ENCODE peak calls at places on chromosome 9, in four cellular contexts. K, F, Y and V are unnamed samples.

GRCh38 chr9:104494808-104495207 is 9.3 kb upstream of the OR13F1 start:
- DNase-seq in K (no peak), F (no peak), Y (no peak), V (peak)

GRCh38 chr9:125785187-125785840 is 38.1 kb downstream of the PBX3 start:
- DNase-seq in K (no peak), F (no peak), Y (no peak), V (no peak)

GRCh38 chr9:761155-761792 is 80.2 kb upstream of the DMRT1 start:
- DNase-seq in K (peak), F (no peak), Y (no peak), V (no peak)

GRCh38 chr9:79667716-79668458 is 96.1 kb downstream of the TLE4 start:
- DNase-seq in K (no peak), F (no peak), Y (no peak), V (no peak)

GRCh38 chr9:31323726-31324444 is 1060.6 kb upstream of the ACO1 start:
- DNase-seq in K (no peak), F (no peak), Y (no peak), V (peak)

GRCh38 chr9:4365055-4365454 is 65.2 kb upstream of the GLIS3 start:
- DNase-seq in K (no peak), F (no peak), Y (no peak), V (no peak)

GRCh38 chr9:107810493-107810931 is 320.9 kb upstream of the KLF4 start:
- DNase-seq in K (peak), F (no peak), Y (no peak), V (no peak)

GRCh38 chr9:14846871-14847311 is 63.3 kb downstream of the FREM1 start:
- DNase-seq in K (peak), F (peak), Y (peak), V (peak)

GRCh38 chr9:130993303-130994030 is 15.5 kb upstream of the LAMC3 start:
- DNase-seq in K (no peak), F (no peak), Y (no peak), V (no peak)

GRCh38 chr9:88945636-88946333 is 45.5 kb upstream of the S1PR3 start:
- DNase-seq in K (no peak), F (no peak), Y (no peak), V (no peak)

GRCh38 chr9:111857555-111858211 is 38.9 kb upstream of the UGCG start:
- DNase-seq in K (no peak), F (no peak), Y (no peak), V (no peak)

GRCh38 chr9:6239048-6239461 is 23.4 kb downstream of the IL33 start:
- DNase-seq in K (peak), F (no peak), Y (no peak), V (no peak)

GRCh38 chr9:88730780-88731179 is 195.8 kb downstream of the NXNL2 start:
- DNase-seq in K (no peak), F (no peak), Y (no peak), V (no peak)

GRCh38 chr9:13750061-13750460 is 470.6 kb upstream of the MPDZ start:
- DNase-seq in K (peak), F (no peak), Y (no peak), V (no peak)

GRCh38 chr9:128139621-128140020 is 9.6 kb upstream of the LCN2 start:
- DNase-seq in K (no peak), F (no peak), Y (no peak), V (no peak)

GRCh38 chr9:136971746-136972145 is 5.6 kb upstream of the PTGDS start:
- DNase-seq in K (no peak), F (no peak), Y (no peak), V (no peak)

GRCh38 chr9:38713426-38713825 is 6.5 kb downstream of the FAM240B start:
- DNase-seq in K (peak), F (no peak), Y (no peak), V (no peak)

GRCh38 chr9:4541281-4541680 is 51.0 kb downstream of the SLC1A1 start:
- DNase-seq in K (no peak), F (no peak), Y (no peak), V (no peak)

GRCh38 chr9:4260661-4261060 is 39.2 kb downstream of the GLIS3 start:
- DNase-seq in K (no peak), F (no peak), Y (no peak), V (no peak)

GRCh38 chr9:17807670-17808282 is 228.9 kb downstream of the SH3GL2 start:
- DNase-seq in K (no peak), F (no peak), Y (no peak), V (peak)

GRCh38 chr9:129352157-129352870 is 174.3 kb upstream of the IER5L start:
- DNase-seq in K (no peak), F (peak), Y (peak), V (peak)

GRCh38 chr9:110446171-110446570 is 108.5 kb upstream of the TXNDC8 start:
- DNase-seq in K (peak), F (no peak), Y (no peak), V (peak)
- H3K9ac ChIP-seq in K (no peak), F (no peak), Y (no peak), V (no peak)

GRCh38 chr9:94082553-94082952 is 1.7 kb upstream of the PTPDC1 start:
- DNase-seq in K (no peak), F (no peak), Y (no peak), V (no peak)
- H4K5ac ChIP-seq in K (no peak), F (no peak), Y (no peak), V (no peak)

DNA sequence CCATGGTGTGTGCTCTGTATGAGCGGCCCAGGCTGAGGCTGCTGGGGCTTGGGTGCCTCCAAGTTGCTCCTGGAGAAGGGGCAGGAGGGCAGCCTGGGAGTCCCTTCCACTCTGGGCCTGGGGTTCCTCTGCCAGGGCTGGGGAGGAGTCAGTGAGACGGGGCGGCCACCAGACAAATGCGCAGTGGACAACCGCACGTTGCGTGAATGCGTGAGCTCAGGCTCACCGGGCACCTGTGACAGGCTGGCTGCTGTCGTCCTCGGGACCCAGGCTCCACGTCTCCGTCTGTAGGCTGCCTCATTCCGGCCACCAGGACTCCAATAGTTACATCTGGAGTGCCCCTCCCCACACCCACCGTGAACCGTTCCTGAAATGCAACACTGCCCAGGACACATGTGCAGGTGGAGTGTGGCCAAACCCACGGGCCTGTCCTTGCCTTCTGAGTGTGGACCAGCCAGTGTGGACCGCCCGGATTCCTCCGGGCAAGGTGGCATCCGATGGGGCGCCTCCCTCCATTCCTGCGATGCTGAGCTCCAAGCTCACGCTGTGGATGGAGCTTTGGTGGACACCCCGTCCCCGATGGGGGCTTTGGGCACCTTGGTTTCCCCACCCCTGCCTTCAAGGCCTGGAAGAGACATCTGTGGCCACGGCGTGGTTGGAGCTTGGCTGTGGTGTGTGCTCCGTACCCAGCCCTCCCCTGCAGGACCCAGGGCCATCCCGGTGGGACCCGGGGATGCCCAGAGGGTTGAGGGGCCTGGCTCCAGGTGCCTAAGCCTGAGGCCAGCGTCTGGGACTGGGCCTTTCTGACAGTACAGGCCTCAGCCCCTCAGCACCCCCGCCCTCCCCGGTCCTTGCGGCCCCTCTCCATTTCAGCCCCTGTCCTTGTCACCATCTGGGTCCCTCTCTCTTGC is 34.0 kb upstream of the RXRA start:
- DNase-seq in K (no peak), F (no peak), Y (no peak), V (no peak)
- H3K9ac ChIP-seq in K (no peak), F (no peak), Y (no peak), V (no peak)

DNA sequence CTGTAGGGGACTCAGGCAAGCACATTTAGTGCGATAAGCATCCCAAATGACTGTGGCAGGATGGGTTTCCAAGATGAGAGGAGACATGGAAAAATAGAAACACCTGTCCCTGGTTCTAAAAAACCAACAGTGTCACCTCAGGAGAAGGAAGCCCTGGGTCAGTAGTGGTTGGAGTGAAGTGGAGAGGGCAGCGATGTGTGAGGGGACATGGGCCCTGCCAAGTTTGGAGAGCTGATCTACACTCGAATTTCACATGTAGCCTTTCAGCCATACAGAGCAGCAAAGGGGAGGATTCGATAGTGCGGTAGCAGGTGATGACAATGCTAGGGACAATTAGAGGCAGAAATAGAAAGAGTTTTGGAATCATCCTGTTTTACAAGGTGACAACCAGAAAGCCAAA is 32.6 kb upstream of the LHX2 start:
- DNase-seq in K (no peak), F (no peak), Y (no peak), V (no peak)
- H4K5ac ChIP-seq in K (no peak), F (no peak), Y (no peak), V (no peak)

GRCh38 chr9:133778336-133778995 is 40.3 kb upstream of the SARDH start:
- DNase-seq in K (no peak), F (no peak), Y (no peak), V (no peak)
- H3K9ac ChIP-seq in K (no peak), F (no peak), Y (no peak), V (no peak)

DNA sequence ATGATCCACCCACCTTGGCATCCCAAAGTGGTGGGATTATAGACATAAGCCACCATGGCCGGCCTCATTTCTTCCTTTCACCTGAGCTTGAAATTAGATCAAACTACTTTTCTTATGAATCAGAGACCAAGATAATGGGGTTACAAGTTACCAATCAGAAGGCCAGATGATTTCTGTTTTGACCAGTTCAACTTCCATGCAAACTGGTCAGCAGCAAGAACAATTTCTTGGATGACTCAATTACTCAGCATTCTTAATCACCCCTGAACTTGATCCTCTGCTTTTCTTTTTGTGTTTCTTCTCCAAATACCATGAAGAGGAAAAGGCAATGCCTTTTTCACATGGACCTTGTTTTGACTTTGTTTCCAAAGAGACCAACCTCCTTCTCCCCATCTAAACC is 10.0 kb upstream of the PLIN2 start:
- DNase-seq in K (peak), F (no peak), Y (no peak), V (no peak)
- H4K5ac ChIP-seq in K (peak), F (no peak), Y (no peak), V (no peak)

GRCh38 chr9:132201780-132202703 is 40.2 kb downstream of the NTNG2 start:
- DNase-seq in K (no peak), F (no peak), Y (no peak), V (no peak)
- H3K9ac ChIP-seq in K (no peak), F (no peak), Y (no peak), V (no peak)

GRCh38 chr9:110064721-110065252 is 143.2 kb downstream of the C9orf152 start:
- DNase-seq in K (no peak), F (no peak), Y (no peak), V (no peak)
- H4K5ac ChIP-seq in K (no peak), F (no peak), Y (no peak), V (no peak)

DNA sequence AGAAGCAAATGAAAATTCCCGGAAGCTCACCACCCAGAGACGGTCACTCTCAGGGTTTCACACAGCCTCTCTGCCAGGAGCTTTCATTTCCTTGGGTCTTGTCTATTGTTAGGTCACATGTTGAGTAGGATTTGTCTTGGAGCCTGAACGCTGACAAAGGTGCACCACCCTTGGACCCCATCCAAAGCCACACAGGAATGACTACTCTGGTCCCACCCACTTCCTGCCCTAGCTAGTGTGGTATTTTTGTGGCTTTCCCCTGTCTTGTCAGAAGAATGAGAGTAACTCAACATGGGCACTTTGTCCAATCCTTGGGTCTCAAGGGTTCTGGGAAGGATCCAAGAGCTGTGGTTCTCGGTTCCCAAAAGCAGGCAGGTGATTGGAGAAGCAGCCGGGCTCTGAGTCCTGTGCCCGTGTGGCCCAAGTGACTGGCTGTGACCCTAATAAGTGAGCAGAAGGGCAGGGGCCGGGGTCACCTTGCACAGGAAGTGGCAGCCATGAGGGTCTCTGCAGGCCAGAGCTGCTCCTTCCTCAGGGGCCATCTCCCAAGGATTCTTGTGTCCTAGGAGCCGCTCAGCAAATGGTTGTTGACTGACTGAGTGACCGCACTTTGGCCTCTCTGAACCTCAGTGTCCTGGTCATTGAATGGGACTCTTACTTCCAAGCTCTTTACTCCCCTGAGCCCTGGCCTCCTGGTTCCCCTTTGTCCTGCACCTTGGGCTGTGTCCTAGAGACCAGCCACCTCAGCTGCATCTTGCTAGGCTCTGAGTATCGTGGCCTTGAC is 6.9 kb downstream of the FGD3 start:
- DNase-seq in K (no peak), F (no peak), Y (no peak), V (no peak)
- H3K9ac ChIP-seq in K (no peak), F (no peak), Y (no peak), V (no peak)